ENCODE peak calls at places on chromosomes 13 and 19, in ten cellular contexts. One of them, this sample, is unnamed.

GRCh38 chr13:100633461-100633860 is 41.1 kb downstream of the TMTC4 start:
- DNase-seq in AG10803: peak; percentile 94
- DNase-seq in GM23338: no peak
- DNase-seq in OCI-LY7: no peak
- DNase-seq in heart right ventricle: no peak
- DNase-seq in esophagus squamous epithelium: no peak
- DNase-seq in tibial artery: no peak
- DNase-seq in Panc1: peak; percentile 43
- DNase-seq in psoas muscle: no peak
- DNase-seq in fibroblast of mammary gland: peak; percentile 93
- DNase-seq in this sample: no peak

GRCh38 chr19:47991191-47991808 is 670 bp downstream of the BSPH1 start:
- DNase-seq in AG10803: no peak
- DNase-seq in OCI-LY7: no peak
- DNase-seq in psoas muscle: no peak
- DNase-seq in tibial artery: no peak
- DNase-seq in GM23338: no peak
- DNase-seq in Panc1: no peak
- DNase-seq in heart right ventricle: no peak
- DNase-seq in esophagus squamous epithelium: no peak
- DNase-seq in fibroblast of mammary gland: no peak
- DNase-seq in this sample: no peak

GRCh38 chr19:2144190-2144589 is 7.2 kb downstream of the AP3D1 start:
- DNase-seq in psoas muscle: no peak
- DNase-seq in Panc1: no peak
- DNase-seq in AG10803: no peak
- DNase-seq in GM23338: no peak
- DNase-seq in esophagus squamous epithelium: no peak
- DNase-seq in OCI-LY7: no peak
- DNase-seq in tibial artery: no peak
- DNase-seq in fibroblast of mammary gland: no peak
- DNase-seq in heart right ventricle: no peak
- DNase-seq in this sample: no peak

GRCh38 chr13:35475131-35475959 is 1.1 kb downstream of the MAB21L1 start:
- DNase-seq in psoas muscle: peak; percentile 86
- DNase-seq in heart right ventricle: peak; percentile 31
- DNase-seq in Panc1: no peak
- DNase-seq in esophagus squamous epithelium: no peak
- DNase-seq in fibroblast of mammary gland: peak; percentile 66
- DNase-seq in GM23338: peak; percentile 75
- DNase-seq in OCI-LY7: no peak
- DNase-seq in AG10803: peak; percentile 59
- DNase-seq in tibial artery: peak; percentile 79
- DNase-seq in this sample: peak; percentile 56

GRCh38 chr13:59391696-59392095 is 772.0 kb downstream of the DIAPH3 start:
- DNase-seq in tibial artery: no peak
- DNase-seq in heart right ventricle: peak; percentile 85
- DNase-seq in OCI-LY7: peak; percentile 83
- DNase-seq in psoas muscle: no peak
- DNase-seq in GM23338: peak; percentile 85
- DNase-seq in fibroblast of mammary gland: peak; percentile 70
- DNase-seq in Panc1: peak; percentile 36
- DNase-seq in AG10803: peak; percentile 73
- DNase-seq in esophagus squamous epithelium: no peak
- DNase-seq in this sample: peak; percentile 28

GRCh38 chr19:3029070-3029923 is at the start of gene TLE2:
- DNase-seq in esophagus squamous epithelium: no peak
- DNase-seq in heart right ventricle: no peak
- DNase-seq in Panc1: no peak
- DNase-seq in AG10803: no peak
- DNase-seq in OCI-LY7: no peak
- DNase-seq in psoas muscle: no peak
- DNase-seq in GM23338: peak; percentile 52
- DNase-seq in fibroblast of mammary gland: no peak
- DNase-seq in tibial artery: no peak
- DNase-seq in this sample: no peak

GRCh38 chr19:18073197-18073596 is 13.5 kb downstream of the IL12RB1 start:
- DNase-seq in heart right ventricle: no peak
- DNase-seq in tibial artery: no peak
- DNase-seq in AG10803: no peak
- DNase-seq in psoas muscle: no peak
- DNase-seq in OCI-LY7: no peak
- DNase-seq in fibroblast of mammary gland: no peak
- DNase-seq in Panc1: no peak
- DNase-seq in GM23338: no peak
- DNase-seq in esophagus squamous epithelium: no peak
- DNase-seq in this sample: no peak

GRCh38 chr19:13430790-13431582 is 75.3 kb downstream of the CACNA1A start:
- DNase-seq in psoas muscle: peak; percentile 55
- DNase-seq in fibroblast of mammary gland: peak; percentile 60
- DNase-seq in heart right ventricle: peak; percentile 17
- DNase-seq in esophagus squamous epithelium: no peak
- DNase-seq in Panc1: peak; percentile 36
- DNase-seq in AG10803: peak; percentile 38
- DNase-seq in GM23338: peak; percentile 87
- DNase-seq in OCI-LY7: peak; percentile 51
- DNase-seq in tibial artery: no peak
- DNase-seq in this sample: peak; percentile 56

GRCh38 chr13:64078480-64078936 is 2662.9 kb upstream of the PCDH20 start:
- DNase-seq in psoas muscle: no peak
- DNase-seq in esophagus squamous epithelium: no peak
- DNase-seq in GM23338: no peak
- DNase-seq in Panc1: no peak
- DNase-seq in tibial artery: peak; percentile 44
- DNase-seq in fibroblast of mammary gland: no peak
- DNase-seq in AG10803: no peak
- DNase-seq in OCI-LY7: no peak
- DNase-seq in heart right ventricle: no peak
- DNase-seq in this sample: peak; percentile 14

GRCh38 chr19:17686027-17686511 is 2.1 kb downstream of the UNC13A start:
- DNase-seq in heart right ventricle: peak; percentile 41
- DNase-seq in psoas muscle: no peak
- DNase-seq in GM23338: peak; percentile 69
- DNase-seq in fibroblast of mammary gland: peak; percentile 31
- DNase-seq in OCI-LY7: no peak
- DNase-seq in Panc1: no peak
- DNase-seq in esophagus squamous epithelium: no peak
- DNase-seq in AG10803: no peak
- DNase-seq in tibial artery: no peak
- DNase-seq in this sample: no peak

GRCh38 chr13:100675660-100676129 is 1.1 kb upstream of the TMTC4 start:
- DNase-seq in psoas muscle: no peak
- DNase-seq in tibial artery: no peak
- DNase-seq in GM23338: peak; percentile 30
- DNase-seq in OCI-LY7: no peak
- DNase-seq in AG10803: no peak
- DNase-seq in fibroblast of mammary gland: no peak
- DNase-seq in Panc1: no peak
- DNase-seq in esophagus squamous epithelium: no peak
- DNase-seq in heart right ventricle: no peak
- DNase-seq in this sample: no peak

GRCh38 chr13:73171926-73172325 is 113.1 kb downstream of the KLF5 start:
- DNase-seq in heart right ventricle: no peak
- DNase-seq in OCI-LY7: no peak
- DNase-seq in GM23338: peak; percentile 49
- DNase-seq in AG10803: no peak
- DNase-seq in Panc1: no peak
- DNase-seq in psoas muscle: no peak
- DNase-seq in fibroblast of mammary gland: peak; percentile 12
- DNase-seq in esophagus squamous epithelium: no peak
- DNase-seq in tibial artery: no peak
- DNase-seq in this sample: no peak

GRCh38 chr19:32350492-32350891 is 5.1 kb downstream of the ZNF507 start:
- DNase-seq in psoas muscle: no peak
- DNase-seq in esophagus squamous epithelium: no peak
- DNase-seq in tibial artery: no peak
- DNase-seq in OCI-LY7: no peak
- DNase-seq in heart right ventricle: no peak
- DNase-seq in AG10803: no peak
- DNase-seq in GM23338: no peak
- DNase-seq in fibroblast of mammary gland: peak; percentile 14
- DNase-seq in Panc1: no peak
- DNase-seq in this sample: no peak

DNA sequence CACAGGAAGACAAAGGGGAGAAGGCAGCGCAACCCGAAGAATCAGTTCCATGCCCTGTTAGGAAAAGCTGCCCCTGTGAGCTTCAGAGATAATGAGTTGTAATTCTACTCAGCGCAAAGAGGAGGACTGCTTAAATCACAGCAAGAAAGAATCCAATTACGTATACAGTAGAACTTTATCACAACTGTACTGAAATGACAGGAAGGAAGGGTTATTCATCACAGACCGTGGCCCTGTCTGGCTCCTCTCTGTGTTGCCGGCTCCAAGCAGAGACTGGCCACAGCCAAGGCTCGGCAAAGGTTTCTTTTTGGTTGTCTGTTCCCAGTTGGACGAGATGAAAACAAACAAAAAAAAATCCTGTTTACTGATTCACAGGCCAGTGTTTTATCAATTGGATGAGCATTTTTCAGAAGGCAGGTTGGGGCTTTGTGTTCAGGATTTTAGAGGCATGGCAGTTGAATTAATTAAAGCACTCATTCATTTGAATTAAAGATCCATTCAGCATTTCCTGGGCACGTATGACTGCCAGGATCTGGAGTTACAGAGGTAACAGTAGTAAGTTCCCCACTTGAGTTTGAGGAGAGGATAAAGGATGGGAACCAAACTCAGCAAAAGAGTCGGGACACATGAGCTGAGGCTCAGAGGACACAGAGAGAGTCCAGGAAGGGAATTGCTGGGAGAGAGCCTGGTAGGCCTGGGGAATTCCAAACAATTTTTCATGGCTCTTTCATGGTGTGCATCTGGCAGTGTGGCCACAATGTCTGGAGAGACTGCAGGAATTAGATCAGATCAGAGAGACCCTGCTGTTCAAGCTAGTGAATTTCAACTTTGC is 341.0 kb downstream of the DNAJC15 start:
- DNase-seq in esophagus squamous epithelium: no peak
- DNase-seq in AG10803: peak; percentile 69
- DNase-seq in heart right ventricle: peak; percentile 31
- DNase-seq in psoas muscle: peak; percentile 59
- DNase-seq in fibroblast of mammary gland: peak; percentile 62
- DNase-seq in tibial artery: no peak
- DNase-seq in GM23338: no peak
- DNase-seq in OCI-LY7: no peak
- DNase-seq in Panc1: no peak
- DNase-seq in this sample: no peak
- TF ChIP-seq CTCF in esophagus squamous epithelium: no peak
- TF ChIP-seq CTCF in AG10803: peak; percentile 17
- TF ChIP-seq CTCF in heart right ventricle: no peak
- TF ChIP-seq CTCF in psoas muscle: no peak
- TF ChIP-seq CTCF in fibroblast of mammary gland: no peak
- TF ChIP-seq CTCF in tibial artery: no peak
- TF ChIP-seq CTCF in GM23338: no peak
- TF ChIP-seq CTCF in OCI-LY7: no peak
- TF ChIP-seq CTCF in Panc1: no peak
- TF ChIP-seq CTCF in this sample: no peak

GRCh38 chr13:79973533-79973963 is 367.4 kb downstream of the SPRY2 start:
- DNase-seq in fibroblast of mammary gland: peak; percentile 24
- DNase-seq in esophagus squamous epithelium: no peak
- DNase-seq in psoas muscle: no peak
- DNase-seq in GM23338: peak; percentile 38
- DNase-seq in Panc1: no peak
- DNase-seq in OCI-LY7: peak; percentile 33
- DNase-seq in heart right ventricle: peak; percentile 62
- DNase-seq in tibial artery: no peak
- DNase-seq in AG10803: no peak
- DNase-seq in this sample: no peak
- TF ChIP-seq CTCF in fibroblast of mammary gland: peak; percentile 49
- TF ChIP-seq CTCF in esophagus squamous epithelium: peak; percentile 22
- TF ChIP-seq CTCF in psoas muscle: peak; percentile 42
- TF ChIP-seq CTCF in GM23338: peak; percentile 63
- TF ChIP-seq CTCF in Panc1: peak; percentile 59
- TF ChIP-seq CTCF in OCI-LY7: peak; percentile 78
- TF ChIP-seq CTCF in heart right ventricle: peak; percentile 57
- TF ChIP-seq CTCF in tibial artery: peak; percentile 36
- TF ChIP-seq CTCF in AG10803: peak; percentile 34
- TF ChIP-seq CTCF in this sample: peak; percentile 72

DNA sequence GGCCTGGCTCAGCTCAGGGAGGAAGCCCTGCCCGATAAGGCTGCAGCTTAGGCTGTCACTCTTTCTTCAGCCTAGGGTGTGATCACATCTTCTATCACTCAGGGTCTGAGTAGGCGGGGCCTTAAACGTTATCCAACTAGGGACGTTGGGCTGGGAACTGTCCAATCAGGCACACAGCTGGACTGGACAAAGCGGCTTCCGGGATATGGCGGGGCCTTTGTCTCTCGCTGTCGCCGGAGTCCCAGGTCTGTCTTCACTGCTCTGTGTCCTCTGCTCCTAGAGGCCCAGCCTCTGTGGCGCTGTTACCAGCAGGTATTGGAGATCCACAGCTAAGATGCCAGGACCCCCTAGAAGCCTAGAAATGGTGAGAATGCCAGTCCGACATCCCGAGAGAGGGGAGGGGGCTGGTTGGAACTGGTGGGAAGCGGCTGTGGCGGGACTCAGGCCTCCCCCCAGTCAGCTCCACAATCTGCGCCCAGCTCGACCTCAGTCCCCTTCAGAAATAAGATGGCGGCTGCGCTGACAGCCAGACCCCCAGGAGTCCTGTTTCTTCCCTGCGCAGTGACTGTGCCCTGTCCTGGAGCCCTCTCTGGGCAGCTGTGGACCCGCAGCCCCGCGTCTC is at the start of gene ZNF254:
- DNase-seq in heart right ventricle: peak; percentile 96
- DNase-seq in AG10803: peak; percentile 93
- DNase-seq in psoas muscle: peak; percentile 90
- DNase-seq in Panc1: peak; percentile 76
- DNase-seq in tibial artery: peak; percentile 94
- DNase-seq in OCI-LY7: peak; percentile 89
- DNase-seq in GM23338: peak; percentile 99
- DNase-seq in fibroblast of mammary gland: peak; percentile 95
- DNase-seq in esophagus squamous epithelium: peak; percentile 42
- DNase-seq in this sample: peak; percentile 89
- TF ChIP-seq CTCF in heart right ventricle: no peak
- TF ChIP-seq CTCF in AG10803: no peak
- TF ChIP-seq CTCF in psoas muscle: no peak
- TF ChIP-seq CTCF in Panc1: no peak
- TF ChIP-seq CTCF in tibial artery: no peak
- TF ChIP-seq CTCF in OCI-LY7: no peak
- TF ChIP-seq CTCF in GM23338: no peak
- TF ChIP-seq CTCF in fibroblast of mammary gland: no peak
- TF ChIP-seq CTCF in esophagus squamous epithelium: no peak
- TF ChIP-seq CTCF in this sample: no peak

DNA sequence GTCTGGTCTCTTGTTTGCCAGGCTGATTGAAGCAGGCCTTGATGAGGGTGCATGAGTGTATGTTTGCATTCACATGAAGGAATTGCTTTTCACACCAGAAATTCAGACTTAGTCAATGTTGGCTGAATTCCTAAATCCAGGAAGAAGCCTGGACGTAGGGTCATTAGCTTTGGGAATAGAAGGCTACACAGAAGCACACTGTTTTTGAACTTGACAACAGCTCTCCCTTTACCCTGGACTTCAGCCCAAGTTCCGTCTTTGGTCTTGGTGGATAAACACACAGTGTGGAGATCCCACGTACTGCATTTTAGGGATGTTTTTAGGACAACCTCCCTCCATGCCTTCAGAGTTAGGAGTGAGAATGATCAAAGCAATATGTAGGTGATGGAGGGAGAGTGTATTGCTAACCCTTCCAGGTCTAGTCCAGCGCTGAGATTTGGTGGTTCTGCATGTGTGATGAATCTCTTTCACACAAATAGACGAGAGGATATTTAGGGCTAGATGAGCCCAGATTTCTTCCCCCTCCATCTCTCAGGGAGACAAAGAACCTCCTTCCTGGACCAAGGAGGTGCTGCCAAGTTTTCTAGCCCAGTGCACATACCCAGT is 22.8 kb downstream of the TM6SF2 start:
- DNase-seq in GM23338: no peak
- DNase-seq in AG10803: no peak
- DNase-seq in OCI-LY7: no peak
- DNase-seq in psoas muscle: no peak
- DNase-seq in esophagus squamous epithelium: no peak
- DNase-seq in fibroblast of mammary gland: no peak
- DNase-seq in Panc1: no peak
- DNase-seq in tibial artery: no peak
- DNase-seq in heart right ventricle: no peak
- DNase-seq in this sample: no peak
- TF ChIP-seq CTCF in GM23338: no peak
- TF ChIP-seq CTCF in AG10803: no peak
- TF ChIP-seq CTCF in OCI-LY7: no peak
- TF ChIP-seq CTCF in psoas muscle: no peak
- TF ChIP-seq CTCF in esophagus squamous epithelium: no peak
- TF ChIP-seq CTCF in fibroblast of mammary gland: no peak
- TF ChIP-seq CTCF in Panc1: no peak
- TF ChIP-seq CTCF in tibial artery: no peak
- TF ChIP-seq CTCF in heart right ventricle: no peak
- TF ChIP-seq CTCF in this sample: no peak